ENCODE peak calls at places on chromosome 22, in nine cellular contexts. T, W, M, F, Y, D, K, V and U are unnamed samples.

GRCh38 chr22:49381595-49382450 is 445.9 kb downstream of the BRD1 start:
- DNase-seq in Y (no peak), M (no peak), K (no peak), D (no peak), F (no peak), V (no peak), T (no peak), W (no peak), U (no peak)

GRCh38 chr22:31272522-31273446 is 19.5 kb downstream of the PIK3IP1 start:
- DNase-seq in M (peak), W (peak), D (peak), F (peak), V (peak), Y (peak), T (no peak), K (peak), U (peak)

GRCh38 chr22:21865041-21865440 is 2.4 kb downstream of the MAPK1 start:
- DNase-seq in D (peak), M (peak), T (no peak), W (peak), K (peak), F (peak), Y (no peak), V (peak), U (no peak)

GRCh38 chr22:34986461-34986977 is 79.4 kb upstream of the ISX start:
- DNase-seq in Y (no peak), K (no peak), M (no peak), W (no peak), T (no peak), V (no peak), D (no peak), F (no peak), U (no peak)

GRCh38 chr22:46731246-46732040 is 6.6 kb downstream of the CERK start:
- DNase-seq in K (no peak), T (no peak), W (peak), V (no peak), F (no peak), D (no peak), M (peak), Y (no peak), U (no peak)

GRCh38 chr22:41579297-41579996 is 10.2 kb downstream of the PMM1 start:
- DNase-seq in M (no peak), F (no peak), V (no peak), D (no peak), W (no peak), Y (no peak), T (no peak), K (no peak), U (no peak)

GRCh38 chr22:28801845-28802594 is 1.7 kb upstream of the XBP1 start:
- DNase-seq in W (no peak), M (peak), T (no peak), D (no peak), K (no peak), V (no peak), Y (no peak), F (no peak), U (no peak)

GRCh38 chr22:22048981-22049531 is 66.5 kb upstream of the TOP3B start:
- DNase-seq in T (no peak), Y (no peak), W (no peak), V (no peak), D (no peak), M (no peak), K (no peak), F (no peak), U (no peak)

GRCh38 chr22:47044722-47045545 is 282.5 kb downstream of the TBC1D22A start:
- DNase-seq in T (no peak), V (no peak), D (no peak), Y (no peak), K (no peak), F (no peak), M (no peak), W (no peak), U (no peak)

GRCh38 chr22:50544746-50545253 is 899 bp upstream of the KLHDC7B start:
- DNase-seq in M (no peak), Y (no peak), W (peak), F (no peak), K (no peak), T (no peak), V (no peak), D (no peak), U (peak)

GRCh38 chr22:23058481-23059336 is 11.6 kb upstream of the GNAZ start:
- DNase-seq in F (no peak), W (no peak), D (no peak), K (no peak), T (no peak), Y (no peak), V (peak), M (no peak), U (peak)

GRCh38 chr22:23815781-23816551 is 22.8 kb downstream of the DERL3 start:
- DNase-seq in D (no peak), F (no peak), K (no peak), M (peak), Y (no peak), W (no peak), V (no peak), T (no peak), U (no peak)

GRCh38 chr22:35549338-35549737 is 8.7 kb downstream of the RASD2 start:
- DNase-seq in Y (no peak), D (no peak), T (no peak), F (no peak), W (no peak), M (no peak), V (no peak), K (no peak), U (no peak)

GRCh38 chr22:30251661-30252226 is 5.2 kb upstream of the LIF start:
- DNase-seq in W (no peak), F (peak), K (peak), D (no peak), Y (no peak), V (peak), T (no peak), M (peak), U (no peak)

GRCh38 chr22:30694171-30694637 is 470 bp upstream of the OSBP2 start:
- DNase-seq in Y (peak), V (peak), W (peak), K (peak), M (peak), T (no peak), F (peak), D (peak), U (peak)

GRCh38 chr22:35556666-35557065 is 16.0 kb downstream of the RASD2 start:
- DNase-seq in F (no peak), W (no peak), V (no peak), Y (no peak), K (peak), D (no peak), M (no peak), T (no peak), U (no peak)

GRCh38 chr22:22460635-22461034 is 47.9 kb downstream of the ZNF280B start:
- DNase-seq in F (peak), V (peak), K (no peak), Y (no peak), T (no peak), D (no peak), W (no peak), M (peak), U (peak)

GRCh38 chr22:31327786-31328544 is 18.2 kb downstream of the PATZ1 start:
- DNase-seq in F (no peak), D (no peak), V (no peak), M (no peak), T (no peak), W (no peak), Y (no peak), K (no peak), U (no peak)

GRCh38 chr22:31268281-31268680 is 24.0 kb downstream of the PIK3IP1 start:
- DNase-seq in M (no peak), K (no peak), W (no peak), F (no peak), Y (no peak), V (no peak), D (no peak), T (no peak), U (no peak)

GRCh38 chr22:30044369-30044768 is 35.9 kb upstream of the HORMAD2 start:
- DNase-seq in K (peak), F (peak), M (peak), D (peak), V (peak), T (no peak), W (no peak), Y (no peak), U (no peak)

GRCh38 chr22:31342389-31343125 is 3.6 kb downstream of the PATZ1 start:
- DNase-seq in M (no peak), T (no peak), F (no peak), V (no peak), D (no peak), K (no peak), Y (no peak), W (peak), U (no peak)

GRCh38 chr22:18968011-18968749 is 32.1 kb upstream of the PRODH start:
- DNase-seq in W (peak), M (peak), K (peak), F (peak), D (no peak), V (peak), Y (peak), T (no peak), U (no peak)

GRCh38 chr22:20019661-20020532 is 1.0 kb upstream of the TANGO2 start:
- DNase-seq in D (no peak), Y (no peak), F (no peak), V (no peak), T (no peak), W (no peak), K (no peak), M (no peak), U (no peak)

GRCh38 chr22:22425366-22425765 is 83.2 kb downstream of the ZNF280B start:
- DNase-seq in K (no peak), V (no peak), T (no peak), F (no peak), M (no peak), Y (no peak), W (no peak), D (no peak), U (no peak)

GRCh38 chr22:49076300-49077035 is 751.2 kb downstream of the BRD1 start:
- DNase-seq in M (no peak), Y (no peak), W (no peak), K (no peak), F (no peak), T (no peak), D (no peak), V (no peak), U (no peak)

GRCh38 chr22:21948390-21948789 is 4.3 kb downstream of the PPM1F start:
- DNase-seq in W (no peak), K (no peak), M (peak), Y (no peak), F (no peak), V (no peak), D (no peak), T (no peak), U (no peak)

GRCh38 chr22:42150727-42151590 is 20.3 kb upstream of the CYP2D6 start:
- DNase-seq in V (no peak), D (no peak), Y (no peak), F (no peak), K (no peak), M (no peak), W (no peak), T (no peak), U (no peak)

GRCh38 chr22:27097481-27097880 is 440.1 kb downstream of the MIAT start:
- DNase-seq in Y (no peak), D (no peak), V (no peak), K (no peak), M (no peak), F (no peak), W (no peak), T (no peak), U (no peak)

GRCh38 chr22:48937032-48937639 is 890.5 kb downstream of the BRD1 start:
- DNase-seq in Y (no peak), W (no peak), F (no peak), T (no peak), V (no peak), K (no peak), D (no peak), M (no peak), U (no peak)

GRCh38 chr22:33923033-33923432 is 2.8 kb upstream of the LARGE1 start:
- DNase-seq in W (no peak), K (peak), T (no peak), F (peak), M (no peak), Y (no peak), V (no peak), D (no peak), U (no peak)
- TF ChIP-seq CTCF in W (no peak), K (no peak), T (no peak), F (no peak), M (no peak), Y (no peak), V (no peak), D (no peak), U (no peak)

GRCh38 chr22:45008853-45009751 is 703 bp downstream of the PHF21B start:
- DNase-seq in K (no peak), W (no peak), F (peak), D (no peak), Y (peak), V (no peak), M (peak), T (no peak), U (no peak)

GRCh38 chr22:45007946-45008852 is 1.6 kb downstream of the PHF21B start:
- DNase-seq in F (peak), D (no peak), T (no peak), M (peak), Y (peak), K (no peak), W (peak), V (no peak), U (no peak)

GRCh38 chr22:45009881-45010531 is at the start of gene PHF21B:
- DNase-seq in K (peak), W (peak), Y (peak), V (no peak), F (peak), M (peak), T (no peak), D (no peak), U (peak)

GRCh38 chr22:45013138-45013537 is 3.3 kb upstream of the PHF21B start:
- DNase-seq in V (no peak), W (no peak), D (no peak), F (no peak), Y (no peak), T (no peak), M (no peak), K (no peak), U (no peak)

GRCh38 chr22:45010532-45010900 is 711 bp upstream of the PHF21B start:
- DNase-seq in M (no peak), Y (no peak), T (no peak), V (no peak), K (no peak), F (no peak), W (no peak), D (no peak), U (no peak)
- TF ChIP-seq CTCF in M (no peak), Y (peak), T (no peak), V (no peak), K (no peak), F (no peak), W (no peak), D (no peak), U (no peak)

GRCh38 chr22:36937319-36938027 is 24.0 kb downstream of the CSF2RB start:
- DNase-seq in D (no peak), Y (no peak), V (no peak), T (no peak), F (no peak), K (no peak), M (no peak), W (no peak), U (no peak)

GRCh38 chr22:36938028-36938425 is 24.6 kb downstream of the CSF2RB start:
- DNase-seq in T (no peak), D (no peak), K (no peak), F (no peak), M (no peak), Y (no peak), W (no peak), V (no peak), U (no peak)

GRCh38 chr22:36934940-36935610 is 21.6 kb downstream of the CSF2RB start:
- DNase-seq in F (no peak), W (no peak), Y (no peak), M (no peak), V (no peak), D (no peak), T (no peak), K (no peak), U (no peak)

GRCh38 chr22:36935694-36936093 is 22.3 kb downstream of the CSF2RB start:
- DNase-seq in K (no peak), D (no peak), V (no peak), W (no peak), M (no peak), T (no peak), F (no peak), Y (no peak), U (no peak)

GRCh38 chr22:36936362-36937116 is 23.1 kb downstream of the CSF2RB start:
- DNase-seq in V (no peak), D (no peak), M (no peak), T (no peak), K (no peak), Y (no peak), F (no peak), W (no peak), U (no peak)
- TF ChIP-seq CTCF in V (no peak), D (no peak), M (no peak), T (no peak), K (no peak), Y (no peak), F (no peak), W (no peak), U (no peak)

GRCh38 chr22:25774575-25775026 is 32.6 kb downstream of the MYO18B start:
- DNase-seq in Y (peak), W (peak), T (no peak), K (no peak), V (peak), F (no peak), D (no peak), M (no peak), U (peak)
- TF ChIP-seq CTCF in Y (peak), W (peak), T (no peak), K (peak), V (peak), F (peak), D (peak), M (peak), U (peak)

GRCh38 chr22:17009640-17010291 is 1.7 kb upstream of the GAB4 start:
- DNase-seq in Y (no peak), V (no peak), F (no peak), W (no peak), D (no peak), T (no peak), K (no peak), M (no peak), U (no peak)
- TF ChIP-seq CTCF in Y (no peak), V (no peak), F (no peak), W (no peak), D (no peak), T (no peak), K (no peak), M (no peak), U (no peak)

DNA sequence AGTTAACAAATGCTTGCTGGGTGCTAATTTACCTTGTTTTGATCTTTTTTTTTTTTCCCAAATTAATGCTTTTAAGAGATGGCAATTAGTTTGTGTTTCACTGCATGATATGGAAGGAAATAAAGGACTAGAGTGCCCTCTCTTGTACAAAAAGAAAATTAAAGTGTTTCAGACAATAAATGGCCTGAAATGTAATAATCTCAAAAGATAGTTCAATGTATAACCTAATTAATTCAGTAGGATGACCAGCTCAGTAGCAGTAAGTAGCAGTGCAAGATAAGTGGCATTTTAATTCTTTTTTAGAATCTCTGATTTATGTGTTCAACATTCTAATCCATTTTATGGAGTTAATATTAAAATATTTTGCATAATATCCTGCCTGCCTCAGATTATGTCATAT is 39.9 kb upstream of the MYO18B start:
- DNase-seq in Y (no peak), T (no peak), K (peak), F (peak), W (no peak), D (no peak), M (peak), V (peak), U (peak)
- TF ChIP-seq CTCF in Y (peak), T (no peak), K (peak), F (peak), W (peak), D (peak), M (no peak), V (peak), U (peak)

GRCh38 chr22:32545801-32546200 is 71.2 kb downstream of the FBXO7 start:
- DNase-seq in W (no peak), D (no peak), Y (no peak), T (no peak), M (peak), K (peak), V (no peak), F (peak), U (no peak)

GRCh38 chr22:32542332-32543019 is 67.9 kb downstream of the FBXO7 start:
- DNase-seq in M (no peak), V (no peak), F (no peak), Y (no peak), W (no peak), D (no peak), T (no peak), K (no peak), U (no peak)

GRCh38 chr22:32544953-32545558 is 70.4 kb downstream of the FBXO7 start:
- DNase-seq in T (no peak), Y (no peak), F (no peak), D (no peak), K (peak), V (no peak), W (no peak), M (peak), U (no peak)

GRCh38 chr22:32541481-32541880 is 66.9 kb downstream of the FBXO7 start:
- DNase-seq in F (no peak), V (no peak), W (no peak), Y (no peak), D (no peak), M (no peak), T (no peak), K (no peak), U (no peak)

GRCh38 chr22:32543020-32543357 is 68.4 kb downstream of the FBXO7 start:
- DNase-seq in W (no peak), Y (no peak), D (no peak), V (no peak), K (no peak), M (no peak), T (no peak), F (no peak), U (no peak)
- TF ChIP-seq CTCF in W (no peak), Y (no peak), D (no peak), V (no peak), K (no peak), M (no peak), T (no peak), F (no peak), U (no peak)

GRCh38 chr22:39543095-39543494 is 10.5 kb upstream of the RPS19BP1 start:
- DNase-seq in W (peak), M (peak), D (no peak), T (no peak), Y (no peak), K (peak), F (peak), V (peak), U (no peak)
- TF ChIP-seq CTCF in W (peak), M (peak), D (peak), T (no peak), Y (peak), K (peak), F (peak), V (peak), U (peak)